ENCODE peak calls at places on chromosome X, in nine cellular contexts. L, W, E, Z, T, D, U, J and K are unnamed samples.

GRCh38 chrX:140709421-140709846 is at the start of gene LINC00632:
- DNase-seq in L (peak), W (no peak), E (no peak), Z (no peak), T (no peak), D (peak), U (peak), J (no peak), K (no peak)

GRCh38 chrX:20267924-20268701 is 1.4 kb upstream of the RPS6KA3 start:
- DNase-seq in L (peak), W (no peak), E (peak), Z (no peak), T (no peak), D (peak), U (peak), J (no peak), K (no peak)

GRCh38 chrX:134369576-134369975 is 90.4 kb upstream of the HPRT1 start:
- DNase-seq in L (no peak), W (peak), E (no peak), Z (no peak), T (no peak), D (no peak), U (no peak), J (no peak), K (peak)

GRCh38 chrX:109931677-109932076 is 71.2 kb upstream of the TMEM164 start:
- DNase-seq in L (no peak), W (no peak), E (no peak), Z (no peak), T (no peak), D (no peak), U (no peak), J (no peak), K (no peak)

GRCh38 chrX:81957318-81957717 is 755.4 kb downstream of the SH3BGRL start:
- DNase-seq in L (no peak), W (no peak), E (no peak), Z (no peak), T (no peak), D (no peak), U (no peak), J (no peak), K (no peak)

GRCh38 chrX:56248492-56248891 is 16.3 kb downstream of the KLF8 start:
- DNase-seq in L (peak), W (peak), E (peak), Z (peak), T (peak), D (peak), U (peak), J (peak), K (peak)

GRCh38 chrX:13574600-13574999 is 5.2 kb downstream of the EGFL6 start:
- DNase-seq in L (no peak), W (no peak), E (no peak), Z (no peak), T (no peak), D (no peak), U (no peak), J (no peak), K (no peak)

GRCh38 chrX:41553688-41554087 is 106.5 kb downstream of the NYX start:
- DNase-seq in L (no peak), W (no peak), E (no peak), Z (no peak), T (peak), D (no peak), U (no peak), J (peak), K (no peak)

GRCh38 chrX:53433651-53434639 is at the start of gene HSD17B10:
- DNase-seq in L (peak), W (peak), E (peak), Z (peak), T (peak), D (peak), U (peak), J (peak), K (peak)

GRCh38 chrX:41087219-41087618 is 2.0 kb downstream of the USP9X start:
- DNase-seq in L (no peak), W (no peak), E (no peak), Z (no peak), T (no peak), D (no peak), U (no peak), J (peak), K (no peak)

GRCh38 chrX:2967584-2967983 is 38.4 kb upstream of the ARSD start:
- DNase-seq in L (no peak), W (no peak), E (no peak), Z (no peak), T (peak), D (no peak), U (no peak), J (no peak), K (no peak)

GRCh38 chrX:130018143-130018542 is 35.7 kb downstream of the BCORL1 start:
- DNase-seq in L (no peak), W (no peak), E (no peak), Z (no peak), T (no peak), D (no peak), U (no peak), J (no peak), K (no peak)

GRCh38 chrX:139826065-139827044 is 106.5 kb downstream of the ATP11C start:
- DNase-seq in L (no peak), W (no peak), E (no peak), Z (no peak), T (peak), D (no peak), U (no peak), J (peak), K (no peak)

GRCh38 chrX:102610905-102611304 is 11.6 kb downstream of the ARMCX5 start:
- DNase-seq in L (no peak), W (no peak), E (no peak), Z (no peak), T (no peak), D (no peak), U (no peak), J (no peak), K (no peak)

DNA sequence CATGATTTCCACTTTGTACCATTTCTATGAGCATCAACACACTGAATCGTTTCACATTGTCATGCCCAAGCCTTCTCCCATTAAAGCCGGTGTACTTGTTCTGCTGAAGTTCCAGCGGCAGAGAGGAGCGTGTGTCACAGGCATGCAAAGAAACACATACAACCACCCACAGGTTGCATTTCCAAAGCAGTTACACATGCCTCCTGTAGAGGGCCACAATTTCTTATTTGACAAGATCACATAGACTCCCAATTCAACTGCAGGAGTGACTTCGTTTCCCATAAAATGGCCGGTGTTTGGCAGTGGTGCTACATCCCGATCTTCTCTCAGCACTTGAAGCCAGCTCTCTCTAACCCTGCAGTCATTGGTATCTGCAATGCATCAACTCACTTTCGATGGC is 992.6 kb downstream of the NLGN4X start:
- DNase-seq in L (peak), W (peak), E (peak), Z (no peak), T (no peak), D (peak), U (peak), J (peak), K (peak)
- TF ChIP-seq EZH2phosphoT487 in L (no peak), W (no peak), E (no peak), Z (no peak), T (no peak), D (no peak), U (no peak), J (no peak), K (no peak)

DNA sequence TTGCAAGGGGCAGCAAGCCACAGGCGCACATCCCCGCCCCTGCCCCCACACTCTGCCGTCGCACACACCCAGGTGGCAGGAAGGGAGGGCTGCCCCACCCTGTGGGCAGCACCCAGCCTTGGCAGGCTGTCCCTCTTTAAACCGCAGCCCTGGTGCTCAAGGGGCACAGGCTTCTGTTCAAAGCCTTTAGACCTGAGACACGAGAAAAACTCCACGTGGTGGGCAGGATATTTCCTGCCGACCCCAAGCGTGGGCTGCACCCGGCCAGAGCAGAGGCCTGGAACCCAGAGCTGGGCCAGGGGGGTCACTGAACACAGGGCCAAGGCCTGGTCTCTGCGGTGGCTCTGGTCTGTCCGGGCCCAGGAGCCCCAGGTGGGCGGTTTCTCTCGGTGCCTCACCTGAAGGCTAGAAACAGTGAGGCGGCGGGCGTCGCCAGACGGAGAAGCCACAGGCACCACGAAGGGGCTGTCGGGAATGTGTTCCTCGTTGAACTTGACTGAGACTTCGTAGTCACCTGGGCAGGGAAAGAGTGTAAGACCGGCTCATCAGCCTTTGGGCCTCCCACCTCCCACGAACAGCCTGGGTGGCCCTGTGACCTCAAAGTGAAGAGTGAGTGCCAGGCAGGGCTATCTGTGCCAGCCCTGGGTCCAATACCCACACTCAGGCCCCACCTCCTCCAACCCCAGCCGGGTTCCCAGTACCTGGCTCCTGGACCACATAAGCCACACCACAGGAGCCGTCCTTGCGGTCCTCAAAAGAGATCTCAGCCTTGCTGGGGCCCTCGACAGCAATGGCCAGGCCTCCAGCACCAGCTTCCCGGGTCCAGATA is 23.0 kb downstream of the FLNA start:
- DNase-seq in L (no peak), W (no peak), E (no peak), Z (no peak), T (no peak), D (no peak), U (no peak), J (no peak), K (no peak)
- TF ChIP-seq EZH2phosphoT487 in L (no peak), W (no peak), E (no peak), Z (no peak), T (no peak), D (no peak), U (no peak), J (no peak), K (no peak)

DNA sequence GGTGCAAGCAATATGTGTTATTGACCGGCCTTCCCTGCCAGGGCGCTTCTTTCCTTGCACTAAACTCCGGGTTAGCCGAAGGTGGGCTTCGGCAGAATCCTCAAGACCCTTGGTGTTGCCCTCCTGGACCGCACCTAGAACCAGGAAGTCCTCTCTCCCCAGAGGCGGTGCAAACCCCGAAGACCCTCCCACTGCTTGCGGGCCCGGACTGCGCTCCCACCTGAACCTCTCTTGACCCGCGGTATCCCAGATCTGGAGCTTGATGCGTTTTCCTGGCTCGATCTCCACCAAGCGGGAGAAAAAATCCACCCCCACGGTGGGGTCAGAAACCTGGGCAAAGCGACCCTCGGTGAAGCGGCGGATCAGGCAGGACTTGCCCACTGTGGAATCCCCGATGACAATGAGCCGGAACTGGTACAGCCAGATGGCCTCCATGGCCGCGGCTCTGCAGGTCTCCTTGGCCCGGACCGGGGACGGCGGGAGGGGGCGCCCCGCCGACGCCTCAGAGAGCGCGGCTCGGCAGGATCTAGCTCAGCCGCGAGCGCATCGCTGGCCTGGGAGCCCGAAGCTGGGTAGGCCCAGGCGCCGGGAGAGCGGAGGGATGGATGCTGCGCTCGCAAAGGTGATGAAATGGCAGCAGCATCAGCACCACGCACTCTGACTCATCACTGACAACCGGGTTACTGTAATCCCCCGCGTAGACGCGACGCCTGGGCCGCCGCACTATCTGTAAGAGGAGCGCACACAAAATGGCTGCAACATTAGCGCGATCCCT is at the start of gene RAB39B:
- DNase-seq in L (peak), W (peak), E (peak), Z (no peak), T (peak), D (peak), U (peak), J (peak), K (peak)
- TF ChIP-seq EZH2phosphoT487 in L (no peak), W (no peak), E (no peak), Z (no peak), T (no peak), D (no peak), U (no peak), J (no peak), K (no peak)

GRCh38 chrX:39728852-39729587 is 368.7 kb downstream of the BCOR start:
- DNase-seq in L (no peak), W (no peak), E (no peak), Z (no peak), T (no peak), D (no peak), U (no peak), J (no peak), K (no peak)

GRCh38 chrX:39731735-39732134 is 366.0 kb downstream of the BCOR start:
- DNase-seq in L (no peak), W (no peak), E (no peak), Z (no peak), T (no peak), D (no peak), U (no peak), J (no peak), K (no peak)

GRCh38 chrX:39731390-39731680 is 366.4 kb downstream of the BCOR start:
- DNase-seq in L (no peak), W (no peak), E (no peak), Z (no peak), T (no peak), D (no peak), U (peak), J (no peak), K (no peak)

GRCh38 chrX:39729834-39730670 is 367.7 kb downstream of the BCOR start:
- DNase-seq in L (peak), W (no peak), E (peak), Z (no peak), T (peak), D (peak), U (peak), J (no peak), K (no peak)

GRCh38 chrX:39730671-39731389 is 366.9 kb downstream of the BCOR start:
- DNase-seq in L (peak), W (peak), E (peak), Z (no peak), T (peak), D (peak), U (peak), J (peak), K (peak)
- TF ChIP-seq EZH2phosphoT487 in L (no peak), W (no peak), E (no peak), Z (no peak), T (no peak), D (no peak), U (no peak), J (no peak), K (no peak)

GRCh38 chrX:8125566-8125965 is 45.5 kb downstream of the VCX2 start:
- DNase-seq in L (no peak), W (no peak), E (no peak), Z (no peak), T (no peak), D (no peak), U (no peak), J (no peak), K (no peak)
- TF ChIP-seq EZH2phosphoT487 in L (no peak), W (no peak), E (no peak), Z (no peak), T (no peak), D (no peak), U (no peak), J (no peak), K (no peak)

GRCh38 chrX:119382606-119383005 is 16.5 kb upstream of the SLC25A43 start:
- DNase-seq in L (no peak), W (no peak), E (no peak), Z (no peak), T (no peak), D (no peak), U (no peak), J (no peak), K (no peak)
- TF ChIP-seq EZH2phosphoT487 in L (no peak), W (no peak), E (no peak), Z (no peak), T (no peak), D (no peak), U (no peak), J (no peak), K (no peak)

DNA sequence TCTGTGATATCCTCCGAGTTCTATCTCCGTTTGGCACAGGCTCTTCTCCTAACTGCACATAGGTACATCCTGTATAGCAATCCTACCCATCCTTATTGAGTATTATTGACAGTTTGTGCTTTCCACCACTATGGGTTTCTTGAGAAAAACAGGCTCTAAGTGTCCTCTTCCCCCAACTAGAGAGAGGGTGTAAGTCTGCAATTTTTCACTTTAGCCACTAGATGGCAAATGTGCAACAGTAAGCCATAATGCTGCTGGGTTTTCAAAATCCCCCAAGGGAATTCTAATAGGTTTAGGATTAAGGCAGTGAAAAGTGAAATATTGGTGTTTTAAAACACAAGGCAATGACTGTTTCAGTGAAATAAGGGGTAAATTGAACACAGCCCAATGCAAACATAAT is 239.1 kb upstream of the HTR2C start:
- DNase-seq in L (peak), W (peak), E (peak), Z (peak), T (peak), D (peak), U (peak), J (peak), K (peak)
- TF ChIP-seq EZH2phosphoT487 in L (no peak), W (no peak), E (no peak), Z (no peak), T (no peak), D (no peak), U (no peak), J (no peak), K (no peak)

DNA sequence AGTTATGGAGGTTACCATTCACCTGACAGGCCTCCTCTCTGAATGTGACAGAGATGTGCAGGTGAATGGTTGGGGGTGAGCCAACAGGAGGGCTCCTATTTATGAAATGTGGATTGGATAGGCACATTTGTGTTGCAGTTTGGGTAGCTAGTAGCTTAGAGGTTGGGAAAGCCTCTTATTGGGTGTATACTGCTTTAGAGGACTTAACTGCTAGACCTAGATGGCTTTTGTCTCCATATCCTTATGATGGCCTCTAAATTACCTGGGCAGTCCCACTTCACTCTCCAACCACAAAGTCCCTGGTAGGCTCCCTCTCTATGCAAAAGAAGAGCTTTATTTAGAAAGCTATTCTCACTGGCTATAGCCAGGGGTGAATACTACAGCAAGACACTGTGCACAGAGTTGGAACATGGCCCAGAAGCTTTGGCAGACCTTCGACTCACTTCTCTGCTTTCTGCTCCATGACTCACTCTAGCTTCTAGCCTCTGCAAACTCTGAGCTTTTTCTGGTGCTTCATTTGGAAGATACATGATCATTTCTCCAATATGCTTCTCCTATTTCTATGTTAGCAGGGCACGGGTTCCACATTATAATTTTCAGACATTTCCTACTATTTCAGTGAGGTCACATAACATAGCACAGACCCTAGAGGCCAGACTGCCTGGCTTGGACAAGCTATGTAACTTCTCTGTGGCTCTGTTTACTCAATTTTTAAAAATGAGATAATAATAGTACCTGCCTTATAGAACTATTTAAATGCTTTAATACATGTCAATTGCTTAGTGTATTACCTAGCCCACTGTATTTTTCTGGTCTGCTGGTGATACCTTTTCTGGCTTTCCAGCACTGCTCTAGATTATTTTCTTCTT is 6.0 kb upstream of the VGLL1 start:
- DNase-seq in L (no peak), W (no peak), E (peak), Z (no peak), T (peak), D (no peak), U (no peak), J (peak), K (no peak)
- TF ChIP-seq EZH2phosphoT487 in L (no peak), W (no peak), E (no peak), Z (no peak), T (no peak), D (no peak), U (no peak), J (no peak), K (no peak)

GRCh38 chrX:57445046-57445445 is 146.8 kb upstream of the ZXDB start:
- DNase-seq in L (no peak), W (no peak), E (no peak), Z (no peak), T (no peak), D (no peak), U (no peak), J (peak), K (no peak)
- TF ChIP-seq EZH2phosphoT487 in L (no peak), W (no peak), E (no peak), Z (no peak), T (no peak), D (no peak), U (no peak), J (no peak), K (no peak)

DNA sequence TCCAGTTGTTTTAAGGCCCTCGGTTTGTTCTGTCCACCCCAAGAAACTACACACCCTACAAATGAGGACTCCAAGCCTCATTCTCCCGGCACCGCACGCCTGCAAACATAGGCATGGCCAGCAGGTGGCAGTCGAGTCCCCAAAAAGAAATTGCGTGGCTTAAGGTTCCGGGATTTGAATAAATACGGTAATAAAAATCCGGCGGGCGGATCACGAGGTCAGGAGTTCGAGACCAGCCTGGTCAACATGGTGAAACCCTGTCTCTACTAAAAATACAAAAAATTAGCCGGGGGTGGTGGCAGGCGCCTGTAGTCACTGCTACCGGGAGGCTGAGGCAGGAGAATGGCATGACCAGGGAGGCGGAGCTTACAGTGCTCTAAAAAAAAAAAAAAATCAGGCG is 21.8 kb upstream of the CSF2RA start:
- DNase-seq in L (peak), W (peak), E (peak), Z (peak), T (peak), D (peak), U (peak), J (peak), K (peak)
- TF ChIP-seq EZH2phosphoT487 in L (no peak), W (no peak), E (no peak), Z (no peak), T (no peak), D (no peak), U (no peak), J (no peak), K (no peak)